ENCODE peak calls at places on chromosomes 11 and 22, in ten cellular contexts. D, Z, J, A, X, B, V, P, R and S are unnamed samples.

GRCh38 chr11:114262681-114263509 is 33.3 kb upstream of the NNMT start:
- DNase-seq in D (peak), Z (no peak), J (no peak), A (peak), X (no peak), B (peak), V (peak), P (no peak), R (peak), S (peak)

GRCh38 chr11:22670803-22671202 is 4.4 kb downstream of the GAS2 start:
- DNase-seq in D (peak), Z (no peak), J (no peak), A (no peak), X (no peak), B (peak), V (no peak), P (no peak), R (peak), S (peak)

GRCh38 chr11:20289732-20290131 is 73.8 kb upstream of the HTATIP2 start:
- DNase-seq in D (no peak), Z (no peak), J (no peak), A (no peak), X (no peak), B (no peak), V (no peak), P (no peak), R (no peak), S (no peak)

GRCh38 chr22:31185056-31185455 is 25.1 kb downstream of the RNF185 start:
- DNase-seq in D (peak), Z (no peak), J (no peak), A (no peak), X (no peak), B (no peak), V (no peak), P (no peak), R (no peak), S (peak)

GRCh38 chr11:42249956-42250355 is 790.5 kb upstream of the LRRC4C start:
- DNase-seq in D (no peak), Z (no peak), J (no peak), A (no peak), X (no peak), B (no peak), V (no peak), P (no peak), R (no peak), S (no peak)

GRCh38 chr11:36672815-36673450 is 74.9 kb upstream of the RAG2 start:
- DNase-seq in D (peak), Z (peak), J (no peak), A (peak), X (no peak), B (peak), V (no peak), P (no peak), R (peak), S (peak)

GRCh38 chr22:46547883-46548244 is 10.4 kb upstream of the CELSR1 start:
- DNase-seq in D (peak), Z (no peak), J (no peak), A (peak), X (no peak), B (no peak), V (peak), P (no peak), R (no peak), S (peak)

GRCh38 chr22:29156507-29156906 is 49.2 kb upstream of the EMID1 start:
- DNase-seq in D (peak), Z (no peak), J (no peak), A (no peak), X (no peak), B (no peak), V (no peak), P (no peak), R (peak), S (peak)

GRCh38 chr11:105124756-105125155 is 14.8 kb downstream of the CARD18 start:
- DNase-seq in D (peak), Z (no peak), J (no peak), A (no peak), X (no peak), B (no peak), V (no peak), P (no peak), R (no peak), S (no peak)

GRCh38 chr11:75352417-75353206 is 1.2 kb upstream of the ARRB1 start:
- DNase-seq in D (no peak), Z (no peak), J (no peak), A (no peak), X (no peak), B (peak), V (peak), P (peak), R (no peak), S (no peak)

GRCh38 chr11:104333977-104334376 is 170.0 kb upstream of the PDGFD start:
- DNase-seq in D (peak), Z (no peak), J (no peak), A (no peak), X (no peak), B (no peak), V (no peak), P (no peak), R (no peak), S (no peak)

GRCh38 chr22:23088199-23088604 is 17.9 kb downstream of the GNAZ start:
- DNase-seq in D (no peak), Z (no peak), J (no peak), A (no peak), X (no peak), B (no peak), V (no peak), P (no peak), R (no peak), S (no peak)

GRCh38 chr11:1297576-1298473 is 11.6 kb downstream of the TOLLIP start:
- DNase-seq in D (no peak), Z (no peak), J (no peak), A (no peak), X (no peak), B (no peak), V (no peak), P (no peak), R (no peak), S (no peak)

GRCh38 chr11:7520011-7520942 is 6.5 kb downstream of the PPFIBP2 start:
- DNase-seq in D (no peak), Z (no peak), J (no peak), A (no peak), X (no peak), B (no peak), V (no peak), P (no peak), R (no peak), S (no peak)

GRCh38 chr22:28600546-28601143 is 79.0 kb downstream of the TTC28 start:
- DNase-seq in D (peak), Z (peak), J (no peak), A (peak), X (peak), B (peak), V (peak), P (no peak), R (peak), S (peak)

GRCh38 chr11:2382927-2383822 is 6.1 kb downstream of the CD81 start:
- DNase-seq in D (no peak), Z (no peak), J (no peak), A (peak), X (no peak), B (no peak), V (peak), P (no peak), R (peak), S (peak)

GRCh38 chr11:65224939-65225283 is 36.9 kb upstream of the POLA2 start:
- DNase-seq in D (peak), Z (no peak), J (no peak), A (peak), X (no peak), B (no peak), V (peak), P (no peak), R (no peak), S (peak)

GRCh38 chr11:111586305-111586915 is 15.8 kb upstream of the SIK2 start:
- DNase-seq in D (peak), Z (peak), J (no peak), A (peak), X (peak), B (peak), V (no peak), P (no peak), R (peak), S (peak)

GRCh38 chr11:114180301-114181055 is 115.7 kb upstream of the NNMT start:
- DNase-seq in D (peak), Z (no peak), J (no peak), A (no peak), X (no peak), B (no peak), V (no peak), P (no peak), R (peak), S (peak)

GRCh38 chr11:73388241-73389133 is 12.3 kb downstream of the RELT start:
- DNase-seq in D (no peak), Z (no peak), J (no peak), A (no peak), X (no peak), B (no peak), V (no peak), P (no peak), R (peak), S (no peak)

GRCh38 chr11:64719406-64719805 is 3.6 kb downstream of the NRXN2 start:
- DNase-seq in D (no peak), Z (no peak), J (no peak), A (no peak), X (no peak), B (no peak), V (no peak), P (no peak), R (no peak), S (no peak)

GRCh38 chr22:46612904-46613605 is 7.1 kb upstream of the GRAMD4 start:
- DNase-seq in D (no peak), Z (peak), J (no peak), A (no peak), X (peak), B (no peak), V (no peak), P (no peak), R (peak), S (no peak)

GRCh38 chr11:92628401-92629292 is 340.8 kb upstream of the MTNR1B start:
- DNase-seq in D (no peak), Z (no peak), J (no peak), A (no peak), X (no peak), B (peak), V (peak), P (no peak), R (no peak), S (peak)

GRCh38 chr22:19137384-19138216 is 6.5 kb downstream of the TSSK2 start:
- DNase-seq in D (no peak), Z (no peak), J (no peak), A (no peak), X (no peak), B (no peak), V (no peak), P (no peak), R (no peak), S (no peak)

GRCh38 chr11:21205205-21205604 is 535.8 kb downstream of the NELL1 start:
- DNase-seq in D (no peak), Z (no peak), J (no peak), A (no peak), X (no peak), B (no peak), V (no peak), P (no peak), R (no peak), S (no peak)

GRCh38 chr11:66847461-66848232 is 4.4 kb downstream of the RCE1 start:
- DNase-seq in D (no peak), Z (no peak), J (no peak), A (no peak), X (no peak), B (no peak), V (no peak), P (no peak), R (no peak), S (no peak)

GRCh38 chr11:129881570-129882170 is 13.7 kb downstream of the NFRKB start:
- DNase-seq in D (peak), Z (peak), J (no peak), A (no peak), X (no peak), B (no peak), V (peak), P (no peak), R (peak), S (peak)

GRCh38 chr11:17457361-17458104 is 19.1 kb downstream of the ABCC8 start:
- DNase-seq in D (no peak), Z (no peak), J (no peak), A (no peak), X (no peak), B (no peak), V (no peak), P (no peak), R (no peak), S (no peak)

GRCh38 chr11:58573451-58574104 is 2.1 kb downstream of the LPXN start:
- DNase-seq in D (peak), Z (peak), J (no peak), A (peak), X (peak), B (no peak), V (peak), P (peak), R (peak), S (peak)

GRCh38 chr11:60078742-60079141 is 9.7 kb upstream of the MS4A2 start:
- DNase-seq in D (no peak), Z (no peak), J (no peak), A (no peak), X (no peak), B (no peak), V (no peak), P (no peak), R (no peak), S (no peak)

GRCh38 chr11:96178014-96178745 is 164.8 kb downstream of the MAML2 start:
- DNase-seq in D (no peak), Z (no peak), J (no peak), A (no peak), X (no peak), B (no peak), V (no peak), P (no peak), R (no peak), S (no peak)

GRCh38 chr22:34709641-34710040 is 356.3 kb upstream of the ISX start:
- DNase-seq in D (no peak), Z (no peak), J (no peak), A (no peak), X (no peak), B (no peak), V (no peak), P (no peak), R (no peak), S (no peak)

GRCh38 chr11:119589011-119589410 is 140.0 kb downstream of the NECTIN1 start:
- DNase-seq in D (no peak), Z (no peak), J (no peak), A (no peak), X (no peak), B (no peak), V (no peak), P (no peak), R (no peak), S (no peak)

GRCh38 chr11:8871283-8871775 is 39.7 kb upstream of the AKIP1 start:
- DNase-seq in D (peak), Z (no peak), J (no peak), A (peak), X (no peak), B (peak), V (peak), P (no peak), R (peak), S (peak)

GRCh38 chr11:827146-827860 is 416 bp upstream of the CRACR2B start:
- DNase-seq in D (no peak), Z (no peak), J (no peak), A (no peak), X (no peak), B (no peak), V (no peak), P (no peak), R (peak), S (no peak)

GRCh38 chr11:117574551-117574950 is 222.5 kb downstream of the DSCAML1 start:
- DNase-seq in D (no peak), Z (no peak), J (no peak), A (no peak), X (no peak), B (no peak), V (no peak), P (no peak), R (no peak), S (no peak)

GRCh38 chr11:73308003-73308962 is at the start of gene ARHGEF17:
- DNase-seq in D (peak), Z (no peak), J (peak), A (peak), X (peak), B (peak), V (peak), P (peak), R (peak), S (peak)

GRCh38 chr11:125922156-125922555 is 17.8 kb downstream of the DDX25 start:
- DNase-seq in D (no peak), Z (no peak), J (no peak), A (no peak), X (no peak), B (no peak), V (no peak), P (no peak), R (no peak), S (no peak)

GRCh38 chr11:30451642-30452041 is 128.7 kb downstream of the ARL14EP start:
- DNase-seq in D (no peak), Z (no peak), J (no peak), A (no peak), X (no peak), B (no peak), V (no peak), P (no peak), R (no peak), S (no peak)